ENCODE peak calls at places on chromosomes 3 and 15, in eight cellular contexts. One of them, this sample, is unnamed.

GRCh38 chr3:126153695-126154360 is 26.6 kb downstream of the ALDH1L1 start:
- DNase-seq in GM13976: peak
- DNase-seq in choroid plexus epithelial cell: no peak
- DNase-seq in epithelial cell of esophagus: no peak
- DNase-seq in transverse colon: no peak
- DNase-seq in spleen: peak
- DNase-seq in upper lobe of right lung: peak
- DNase-seq in A549: no peak
- DNase-seq in this sample: no peak

GRCh38 chr3:158920375-158920774 is 118.5 kb downstream of the MFSD1 start:
- DNase-seq in GM13976: no peak
- DNase-seq in choroid plexus epithelial cell: no peak
- DNase-seq in epithelial cell of esophagus: peak
- DNase-seq in transverse colon: no peak
- DNase-seq in spleen: no peak
- DNase-seq in upper lobe of right lung: no peak
- DNase-seq in A549: no peak
- DNase-seq in this sample: no peak

GRCh38 chr15:65212097-65212496 is 824 bp upstream of the CILP start:
- DNase-seq in GM13976: peak
- DNase-seq in choroid plexus epithelial cell: no peak
- DNase-seq in epithelial cell of esophagus: peak
- DNase-seq in transverse colon: no peak
- DNase-seq in spleen: peak
- DNase-seq in upper lobe of right lung: no peak
- DNase-seq in A549: peak
- DNase-seq in this sample: no peak

GRCh38 chr3:151468284-151468917 is 7.5 kb upstream of the IGSF10 start:
- DNase-seq in GM13976: peak
- DNase-seq in choroid plexus epithelial cell: peak
- DNase-seq in epithelial cell of esophagus: peak
- DNase-seq in transverse colon: peak
- DNase-seq in spleen: no peak
- DNase-seq in upper lobe of right lung: no peak
- DNase-seq in A549: peak
- DNase-seq in this sample: peak

GRCh38 chr3:156252656-156253055 is 132.3 kb downstream of the KCNAB1 start:
- DNase-seq in GM13976: no peak
- DNase-seq in choroid plexus epithelial cell: peak
- DNase-seq in epithelial cell of esophagus: no peak
- DNase-seq in transverse colon: no peak
- DNase-seq in spleen: no peak
- DNase-seq in upper lobe of right lung: no peak
- DNase-seq in A549: no peak
- DNase-seq in this sample: no peak

GRCh38 chr3:11238880-11239279 is 33.3 kb upstream of the ATG7 start:
- DNase-seq in GM13976: no peak
- DNase-seq in choroid plexus epithelial cell: peak
- DNase-seq in epithelial cell of esophagus: peak
- DNase-seq in transverse colon: no peak
- DNase-seq in spleen: no peak
- DNase-seq in upper lobe of right lung: no peak
- DNase-seq in A549: no peak
- DNase-seq in this sample: peak

GRCh38 chr3:64074895-64075679 is 51.8 kb upstream of the PSMD6 start:
- DNase-seq in GM13976: no peak
- DNase-seq in choroid plexus epithelial cell: no peak
- DNase-seq in epithelial cell of esophagus: no peak
- DNase-seq in transverse colon: no peak
- DNase-seq in spleen: no peak
- DNase-seq in upper lobe of right lung: no peak
- DNase-seq in A549: no peak
- DNase-seq in this sample: no peak

GRCh38 chr3:148816971-148817519 is 10.6 kb upstream of the CPB1 start:
- DNase-seq in GM13976: no peak
- DNase-seq in choroid plexus epithelial cell: no peak
- DNase-seq in epithelial cell of esophagus: no peak
- DNase-seq in transverse colon: no peak
- DNase-seq in spleen: no peak
- DNase-seq in upper lobe of right lung: no peak
- DNase-seq in A549: no peak
- DNase-seq in this sample: no peak

GRCh38 chr3:38603731-38604131 is 45.8 kb downstream of the SCN5A start:
- DNase-seq in GM13976: no peak
- DNase-seq in choroid plexus epithelial cell: no peak
- DNase-seq in epithelial cell of esophagus: no peak
- DNase-seq in transverse colon: no peak
- DNase-seq in spleen: peak
- DNase-seq in upper lobe of right lung: peak
- DNase-seq in A549: no peak
- DNase-seq in this sample: no peak

GRCh38 chr15:89756897-89757296 is 5.8 kb upstream of the MESP1 start:
- DNase-seq in GM13976: no peak
- DNase-seq in choroid plexus epithelial cell: no peak
- DNase-seq in epithelial cell of esophagus: no peak
- DNase-seq in transverse colon: no peak
- DNase-seq in spleen: no peak
- DNase-seq in upper lobe of right lung: no peak
- DNase-seq in A549: peak
- DNase-seq in this sample: no peak

GRCh38 chr3:183594636-183595035 is 39.1 kb upstream of the KLHL6 start:
- DNase-seq in GM13976: no peak
- DNase-seq in choroid plexus epithelial cell: no peak
- DNase-seq in epithelial cell of esophagus: no peak
- DNase-seq in transverse colon: no peak
- DNase-seq in spleen: no peak
- DNase-seq in upper lobe of right lung: no peak
- DNase-seq in A549: no peak
- DNase-seq in this sample: no peak

GRCh38 chr3:174873832-174874231 is 14.7 kb downstream of the NAALADL2 start:
- DNase-seq in GM13976: no peak
- DNase-seq in choroid plexus epithelial cell: no peak
- DNase-seq in epithelial cell of esophagus: no peak
- DNase-seq in transverse colon: no peak
- DNase-seq in spleen: no peak
- DNase-seq in upper lobe of right lung: no peak
- DNase-seq in A549: no peak
- DNase-seq in this sample: no peak

GRCh38 chr3:129547241-129547640 is 4.3 kb downstream of the H1-8 start:
- DNase-seq in GM13976: no peak
- DNase-seq in choroid plexus epithelial cell: no peak
- DNase-seq in epithelial cell of esophagus: no peak
- DNase-seq in transverse colon: no peak
- DNase-seq in spleen: no peak
- DNase-seq in upper lobe of right lung: no peak
- DNase-seq in A549: no peak
- DNase-seq in this sample: no peak

GRCh38 chr15:95501865-95502264 is 828.6 kb upstream of the NR2F2 start:
- DNase-seq in GM13976: no peak
- DNase-seq in choroid plexus epithelial cell: peak
- DNase-seq in epithelial cell of esophagus: peak
- DNase-seq in transverse colon: no peak
- DNase-seq in spleen: no peak
- DNase-seq in upper lobe of right lung: no peak
- DNase-seq in A549: no peak
- DNase-seq in this sample: no peak

GRCh38 chr3:89690649-89691048 is 583.2 kb downstream of the EPHA3 start:
- DNase-seq in GM13976: no peak
- DNase-seq in choroid plexus epithelial cell: peak
- DNase-seq in epithelial cell of esophagus: peak
- DNase-seq in transverse colon: no peak
- DNase-seq in spleen: no peak
- DNase-seq in upper lobe of right lung: no peak
- DNase-seq in A549: no peak
- DNase-seq in this sample: no peak

GRCh38 chr15:50519740-50520425 is 26.6 kb downstream of the USP50 start:
- DNase-seq in GM13976: no peak
- DNase-seq in choroid plexus epithelial cell: no peak
- DNase-seq in epithelial cell of esophagus: no peak
- DNase-seq in transverse colon: no peak
- DNase-seq in spleen: no peak
- DNase-seq in upper lobe of right lung: no peak
- DNase-seq in A549: no peak
- DNase-seq in this sample: no peak

GRCh38 chr3:16884748-16885587 is at the start of gene PLCL2:
- DNase-seq in GM13976: peak
- DNase-seq in choroid plexus epithelial cell: peak
- DNase-seq in epithelial cell of esophagus: peak
- DNase-seq in transverse colon: peak
- DNase-seq in spleen: peak
- DNase-seq in upper lobe of right lung: peak
- DNase-seq in A549: peak
- DNase-seq in this sample: peak

GRCh38 chr15:40098489-40099261 is 10.0 kb downstream of the BMF start:
- DNase-seq in GM13976: peak
- DNase-seq in choroid plexus epithelial cell: peak
- DNase-seq in epithelial cell of esophagus: peak
- DNase-seq in transverse colon: peak
- DNase-seq in spleen: peak
- DNase-seq in upper lobe of right lung: peak
- DNase-seq in A549: peak
- DNase-seq in this sample: peak

GRCh38 chr15:51104512-51104911 is 9.8 kb upstream of the TNFAIP8L3 start:
- DNase-seq in GM13976: no peak
- DNase-seq in choroid plexus epithelial cell: no peak
- DNase-seq in epithelial cell of esophagus: no peak
- DNase-seq in transverse colon: peak
- DNase-seq in spleen: no peak
- DNase-seq in upper lobe of right lung: no peak
- DNase-seq in A549: no peak
- DNase-seq in this sample: no peak

GRCh38 chr3:55683666-55684270 is 196.7 kb upstream of the WNT5A start:
- DNase-seq in GM13976: no peak
- DNase-seq in choroid plexus epithelial cell: peak
- DNase-seq in epithelial cell of esophagus: no peak
- DNase-seq in transverse colon: no peak
- DNase-seq in spleen: no peak
- DNase-seq in upper lobe of right lung: no peak
- DNase-seq in A549: no peak
- DNase-seq in this sample: no peak

GRCh38 chr15:68909601-68910000 is 20.7 kb upstream of the SPESP1 start:
- DNase-seq in GM13976: no peak
- DNase-seq in choroid plexus epithelial cell: no peak
- DNase-seq in epithelial cell of esophagus: no peak
- DNase-seq in transverse colon: no peak
- DNase-seq in spleen: no peak
- DNase-seq in upper lobe of right lung: no peak
- DNase-seq in A549: no peak
- DNase-seq in this sample: no peak

GRCh38 chr15:63917588-63918316 is 84.0 kb upstream of the HERC1 start:
- DNase-seq in GM13976: no peak
- DNase-seq in choroid plexus epithelial cell: no peak
- DNase-seq in epithelial cell of esophagus: no peak
- DNase-seq in transverse colon: no peak
- DNase-seq in spleen: no peak
- DNase-seq in upper lobe of right lung: no peak
- DNase-seq in A549: no peak
- DNase-seq in this sample: no peak

GRCh38 chr3:68448510-68449383 is 483.6 kb downstream of the TAFA4 start:
- DNase-seq in GM13976: no peak
- DNase-seq in choroid plexus epithelial cell: no peak
- DNase-seq in epithelial cell of esophagus: no peak
- DNase-seq in transverse colon: no peak
- DNase-seq in spleen: no peak
- DNase-seq in upper lobe of right lung: no peak
- DNase-seq in A549: no peak
- DNase-seq in this sample: no peak

GRCh38 chr3:68447885-68448284 is 484.5 kb downstream of the TAFA4 start:
- DNase-seq in GM13976: no peak
- DNase-seq in choroid plexus epithelial cell: no peak
- DNase-seq in epithelial cell of esophagus: no peak
- DNase-seq in transverse colon: no peak
- DNase-seq in spleen: no peak
- DNase-seq in upper lobe of right lung: no peak
- DNase-seq in A549: no peak
- DNase-seq in this sample: no peak
- TF ChIP-seq CTCF in GM13976: no peak
- TF ChIP-seq CTCF in choroid plexus epithelial cell: no peak
- TF ChIP-seq CTCF in epithelial cell of esophagus: no peak
- TF ChIP-seq CTCF in transverse colon: no peak
- TF ChIP-seq CTCF in spleen: no peak
- TF ChIP-seq CTCF in upper lobe of right lung: no peak
- TF ChIP-seq CTCF in A549: no peak
- TF ChIP-seq CTCF in this sample: no peak

GRCh38 chr3:160286231-160286630 is 61.0 kb downstream of the C3orf80 start:
- DNase-seq in GM13976: no peak
- DNase-seq in choroid plexus epithelial cell: no peak
- DNase-seq in epithelial cell of esophagus: no peak
- DNase-seq in transverse colon: no peak
- DNase-seq in spleen: no peak
- DNase-seq in upper lobe of right lung: no peak
- DNase-seq in A549: no peak
- DNase-seq in this sample: no peak
- TF ChIP-seq CTCF in GM13976: no peak
- TF ChIP-seq CTCF in choroid plexus epithelial cell: no peak
- TF ChIP-seq CTCF in epithelial cell of esophagus: no peak
- TF ChIP-seq CTCF in transverse colon: no peak
- TF ChIP-seq CTCF in spleen: no peak
- TF ChIP-seq CTCF in upper lobe of right lung: no peak
- TF ChIP-seq CTCF in A549: no peak
- TF ChIP-seq CTCF in this sample: no peak

GRCh38 chr3:169604568-169604967 is 58.9 kb downstream of the MECOM start:
- DNase-seq in GM13976: no peak
- DNase-seq in choroid plexus epithelial cell: peak
- DNase-seq in epithelial cell of esophagus: peak
- DNase-seq in transverse colon: no peak
- DNase-seq in spleen: no peak
- DNase-seq in upper lobe of right lung: no peak
- DNase-seq in A549: peak
- DNase-seq in this sample: no peak
- TF ChIP-seq CTCF in GM13976: no peak
- TF ChIP-seq CTCF in choroid plexus epithelial cell: peak
- TF ChIP-seq CTCF in epithelial cell of esophagus: peak
- TF ChIP-seq CTCF in transverse colon: no peak
- TF ChIP-seq CTCF in spleen: no peak
- TF ChIP-seq CTCF in upper lobe of right lung: peak
- TF ChIP-seq CTCF in A549: no peak
- TF ChIP-seq CTCF in this sample: peak

DNA sequence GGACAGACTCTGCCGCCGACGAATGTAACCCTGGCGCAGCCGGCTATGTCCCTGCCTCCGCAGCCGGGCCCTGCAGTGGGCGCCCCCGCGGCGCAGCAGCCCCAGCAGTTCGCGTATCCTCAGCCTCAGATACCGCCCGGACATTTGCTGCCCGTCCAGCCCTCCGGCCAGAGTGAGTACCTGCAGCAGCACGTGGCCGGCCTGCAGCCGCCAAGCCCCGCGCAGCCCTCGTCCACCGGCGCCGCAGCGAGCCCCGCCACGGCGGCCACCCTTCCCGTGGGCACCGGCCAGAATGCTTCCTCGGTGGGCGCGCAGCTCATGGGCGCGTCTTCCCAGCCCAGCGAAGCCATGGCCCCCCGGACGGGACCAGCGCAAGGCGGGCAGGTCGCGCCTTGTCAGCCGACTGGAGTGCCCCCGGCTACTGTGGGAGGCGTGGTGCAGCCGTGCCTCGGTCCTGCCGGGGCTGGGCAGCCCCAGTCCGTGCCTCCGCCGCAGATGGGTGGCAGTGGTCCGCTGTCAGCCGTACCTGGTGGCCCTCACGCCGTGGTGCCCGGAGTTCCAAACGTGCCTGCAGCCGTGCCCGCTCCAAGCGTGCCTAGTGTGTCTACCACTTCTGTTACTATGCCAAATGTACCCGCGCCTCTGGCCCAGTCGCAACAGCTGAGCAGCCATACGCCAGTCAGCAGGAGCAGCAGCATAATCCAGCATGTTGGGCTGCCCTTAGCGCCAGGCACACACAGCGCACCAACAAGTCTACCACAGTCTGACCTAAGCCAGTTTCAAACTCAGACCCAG is 2.4 kb downstream of the TSC22D2 start:
- DNase-seq in GM13976: peak
- DNase-seq in choroid plexus epithelial cell: no peak
- DNase-seq in epithelial cell of esophagus: peak
- DNase-seq in transverse colon: peak
- DNase-seq in spleen: peak
- DNase-seq in upper lobe of right lung: peak
- DNase-seq in A549: peak
- DNase-seq in this sample: no peak
- TF ChIP-seq CTCF in GM13976: no peak
- TF ChIP-seq CTCF in choroid plexus epithelial cell: no peak
- TF ChIP-seq CTCF in epithelial cell of esophagus: no peak
- TF ChIP-seq CTCF in transverse colon: no peak
- TF ChIP-seq CTCF in spleen: no peak
- TF ChIP-seq CTCF in upper lobe of right lung: no peak
- TF ChIP-seq CTCF in A549: peak
- TF ChIP-seq CTCF in this sample: peak

This sample was measured in HFFc6.